ENCODE peak calls at places on chromosomes 6 and 20, in seven cellular contexts. One of them, this sample, is unnamed. For H3K4me1, the result is how much of the 10 kb centered on the place peaks cover.

GRCh38 chr20:59618131-59618530 is 13.8 kb downstream of the PHACTR3 start:
- DNase-seq in kidney: no peak
- DNase-seq in left ventricle myocardium inferior: no peak
- DNase-seq in body of pancreas: no peak
- DNase-seq in neuronal stem cell: no peak
- DNase-seq in naive thymus-derived CD4-positive, alpha-beta T cell: no peak
- DNase-seq in sigmoid colon: no peak
- DNase-seq in this sample: no peak

GRCh38 chr6:36677753-36678487 is 594 bp upstream of the CDKN1A start:
- DNase-seq in sigmoid colon: no peak
- DNase-seq in body of pancreas: no peak
- DNase-seq in kidney: no peak
- DNase-seq in neuronal stem cell: no peak
- DNase-seq in left ventricle myocardium inferior: no peak
- DNase-seq in naive thymus-derived CD4-positive, alpha-beta T cell: no peak
- DNase-seq in this sample: peak

GRCh38 chr6:147341486-147341885 is 137.3 kb downstream of the STXBP5 start:
- DNase-seq in kidney: no peak
- DNase-seq in naive thymus-derived CD4-positive, alpha-beta T cell: no peak
- DNase-seq in left ventricle myocardium inferior: no peak
- DNase-seq in neuronal stem cell: no peak
- DNase-seq in body of pancreas: no peak
- DNase-seq in sigmoid colon: no peak
- DNase-seq in this sample: no peak

GRCh38 chr6:79630883-79631799 is at the start of gene SH3BGRL2:
- DNase-seq in left ventricle myocardium inferior: peak
- DNase-seq in sigmoid colon: peak
- DNase-seq in kidney: peak
- DNase-seq in body of pancreas: peak
- DNase-seq in neuronal stem cell: peak
- DNase-seq in naive thymus-derived CD4-positive, alpha-beta T cell: no peak
- DNase-seq in this sample: peak

GRCh38 chr6:110556317-110557115 is 80.1 kb upstream of the SLC22A16 start:
- DNase-seq in sigmoid colon: no peak
- DNase-seq in neuronal stem cell: no peak
- DNase-seq in left ventricle myocardium inferior: no peak
- DNase-seq in kidney: no peak
- DNase-seq in body of pancreas: no peak
- DNase-seq in naive thymus-derived CD4-positive, alpha-beta T cell: no peak
- DNase-seq in this sample: no peak

GRCh38 chr20:59611286-59611685 is 6.9 kb downstream of the PHACTR3 start:
- DNase-seq in body of pancreas: peak
- DNase-seq in sigmoid colon: no peak
- DNase-seq in naive thymus-derived CD4-positive, alpha-beta T cell: no peak
- DNase-seq in neuronal stem cell: no peak
- DNase-seq in left ventricle myocardium inferior: peak
- DNase-seq in kidney: peak
- DNase-seq in this sample: no peak

GRCh38 chr6:69801225-69801624 is 4.4 kb upstream of the LMBRD1 start:
- DNase-seq in naive thymus-derived CD4-positive, alpha-beta T cell: no peak
- DNase-seq in left ventricle myocardium inferior: no peak
- DNase-seq in body of pancreas: no peak
- DNase-seq in neuronal stem cell: no peak
- DNase-seq in kidney: no peak
- DNase-seq in sigmoid colon: no peak
- DNase-seq in this sample: no peak

GRCh38 chr6:1611572-1612385 is 2.1 kb downstream of the FOXC1 start:
- DNase-seq in kidney: peak
- DNase-seq in neuronal stem cell: no peak
- DNase-seq in left ventricle myocardium inferior: no peak
- DNase-seq in sigmoid colon: no peak
- DNase-seq in body of pancreas: no peak
- DNase-seq in naive thymus-derived CD4-positive, alpha-beta T cell: no peak
- DNase-seq in this sample: peak

GRCh38 chr6:95209007-95209406 is 368.3 kb upstream of the MANEA start:
- DNase-seq in sigmoid colon: no peak
- DNase-seq in body of pancreas: no peak
- DNase-seq in naive thymus-derived CD4-positive, alpha-beta T cell: no peak
- DNase-seq in kidney: no peak
- DNase-seq in left ventricle myocardium inferior: no peak
- DNase-seq in neuronal stem cell: no peak
- DNase-seq in this sample: no peak

GRCh38 chr6:48825501-48826317 is 637.3 kb downstream of the MMUT start:
- DNase-seq in left ventricle myocardium inferior: no peak
- DNase-seq in sigmoid colon: no peak
- DNase-seq in neuronal stem cell: no peak
- DNase-seq in kidney: no peak
- DNase-seq in body of pancreas: no peak
- DNase-seq in naive thymus-derived CD4-positive, alpha-beta T cell: no peak
- DNase-seq in this sample: peak

GRCh38 chr20:33685328-33686007 is 717 bp downstream of the E2F1 start:
- DNase-seq in left ventricle myocardium inferior: no peak
- DNase-seq in naive thymus-derived CD4-positive, alpha-beta T cell: peak
- DNase-seq in sigmoid colon: no peak
- DNase-seq in body of pancreas: no peak
- DNase-seq in neuronal stem cell: no peak
- DNase-seq in kidney: no peak
- DNase-seq in this sample: peak

GRCh38 chr20:1830240-1830639 is 65.0 kb upstream of the SIRPA start:
- DNase-seq in left ventricle myocardium inferior: peak
- DNase-seq in naive thymus-derived CD4-positive, alpha-beta T cell: no peak
- DNase-seq in kidney: no peak
- DNase-seq in neuronal stem cell: no peak
- DNase-seq in sigmoid colon: no peak
- DNase-seq in body of pancreas: peak
- DNase-seq in this sample: peak

GRCh38 chr6:8085053-8085511 is 17.3 kb downstream of the EEF1E1 start:
- DNase-seq in left ventricle myocardium inferior: no peak
- DNase-seq in neuronal stem cell: no peak
- DNase-seq in body of pancreas: peak
- DNase-seq in kidney: peak
- DNase-seq in naive thymus-derived CD4-positive, alpha-beta T cell: no peak
- DNase-seq in sigmoid colon: no peak
- DNase-seq in this sample: peak

GRCh38 chr6:105798057-105798456 is 288.1 kb upstream of the PRDM1 start:
- DNase-seq in body of pancreas: no peak
- DNase-seq in kidney: no peak
- DNase-seq in neuronal stem cell: no peak
- DNase-seq in naive thymus-derived CD4-positive, alpha-beta T cell: no peak
- DNase-seq in sigmoid colon: peak
- DNase-seq in left ventricle myocardium inferior: no peak
- DNase-seq in this sample: peak
- H3K4me1 ChIP-seq in body of pancreas: under half
- H3K4me1 ChIP-seq in kidney: under half
- H3K4me1 ChIP-seq in neuronal stem cell: under half
- H3K4me1 ChIP-seq in naive thymus-derived CD4-positive, alpha-beta T cell: under half
- H3K4me1 ChIP-seq in sigmoid colon: under half
- H3K4me1 ChIP-seq in left ventricle myocardium inferior: under half
- H3K4me1 ChIP-seq in this sample: half or more

GRCh38 chr6:156395276-156395675 is 381.9 kb upstream of the ARID1B start:
- DNase-seq in left ventricle myocardium inferior: no peak
- DNase-seq in naive thymus-derived CD4-positive, alpha-beta T cell: peak
- DNase-seq in neuronal stem cell: no peak
- DNase-seq in sigmoid colon: no peak
- DNase-seq in body of pancreas: no peak
- DNase-seq in kidney: no peak
- DNase-seq in this sample: no peak
- H3K4me3 ChIP-seq in left ventricle myocardium inferior: no peak
- H3K4me3 ChIP-seq in naive thymus-derived CD4-positive, alpha-beta T cell: peak
- H3K4me3 ChIP-seq in neuronal stem cell: no peak
- H3K4me3 ChIP-seq in sigmoid colon: no peak
- H3K4me3 ChIP-seq in body of pancreas: no peak
- H3K4me3 ChIP-seq in kidney: no peak
- H3K4me3 ChIP-seq in this sample: no peak

DNA sequence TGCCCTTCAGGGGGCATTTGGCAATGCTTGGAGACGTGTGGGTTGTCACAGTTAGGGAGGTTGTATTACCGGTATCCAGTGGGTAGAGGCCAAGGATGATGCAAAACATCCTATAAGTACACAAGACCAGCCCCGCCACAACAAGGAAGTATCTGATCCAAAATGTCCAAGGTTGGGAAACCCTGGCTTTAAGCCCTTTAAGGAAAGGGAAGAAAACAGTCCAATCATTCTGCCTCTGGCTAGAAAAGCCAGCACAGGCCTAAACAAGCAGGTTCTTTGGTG is 3.6 kb upstream of the ZMYND8 start:
- DNase-seq in neuronal stem cell: no peak
- DNase-seq in body of pancreas: peak
- DNase-seq in sigmoid colon: peak
- DNase-seq in left ventricle myocardium inferior: no peak
- DNase-seq in naive thymus-derived CD4-positive, alpha-beta T cell: no peak
- DNase-seq in kidney: peak
- DNase-seq in this sample: peak
- H3K4me1 ChIP-seq in neuronal stem cell: under half
- H3K4me1 ChIP-seq in body of pancreas: half or more
- H3K4me1 ChIP-seq in sigmoid colon: under half
- H3K4me1 ChIP-seq in left ventricle myocardium inferior: half or more
- H3K4me1 ChIP-seq in naive thymus-derived CD4-positive, alpha-beta T cell: under half
- H3K4me1 ChIP-seq in kidney: half or more
- H3K4me1 ChIP-seq in this sample: half or more

GRCh38 chr6:31065556-31065955 is 46.8 kb downstream of the C6orf15 start:
- DNase-seq in left ventricle myocardium inferior: no peak
- DNase-seq in kidney: no peak
- DNase-seq in body of pancreas: no peak
- DNase-seq in naive thymus-derived CD4-positive, alpha-beta T cell: no peak
- DNase-seq in neuronal stem cell: no peak
- DNase-seq in sigmoid colon: no peak
- DNase-seq in this sample: peak

GRCh38 chr6:31063906-31064435 is 48.4 kb downstream of the C6orf15 start:
- DNase-seq in kidney: no peak
- DNase-seq in neuronal stem cell: no peak
- DNase-seq in naive thymus-derived CD4-positive, alpha-beta T cell: no peak
- DNase-seq in body of pancreas: no peak
- DNase-seq in left ventricle myocardium inferior: no peak
- DNase-seq in sigmoid colon: no peak
- DNase-seq in this sample: no peak

GRCh38 chr6:31070711-31071197 is 41.6 kb downstream of the C6orf15 start:
- DNase-seq in neuronal stem cell: peak
- DNase-seq in left ventricle myocardium inferior: no peak
- DNase-seq in kidney: no peak
- DNase-seq in body of pancreas: peak
- DNase-seq in sigmoid colon: no peak
- DNase-seq in naive thymus-derived CD4-positive, alpha-beta T cell: no peak
- DNase-seq in this sample: peak

GRCh38 chr6:31068738-31069340 is 43.5 kb downstream of the C6orf15 start:
- DNase-seq in left ventricle myocardium inferior: peak
- DNase-seq in body of pancreas: peak
- DNase-seq in naive thymus-derived CD4-positive, alpha-beta T cell: peak
- DNase-seq in neuronal stem cell: peak
- DNase-seq in kidney: peak
- DNase-seq in sigmoid colon: peak
- DNase-seq in this sample: peak

GRCh38 chr6:31067881-31068737 is 44.3 kb downstream of the C6orf15 start:
- DNase-seq in left ventricle myocardium inferior: no peak
- DNase-seq in naive thymus-derived CD4-positive, alpha-beta T cell: no peak
- DNase-seq in sigmoid colon: no peak
- DNase-seq in neuronal stem cell: no peak
- DNase-seq in kidney: no peak
- DNase-seq in body of pancreas: no peak
- DNase-seq in this sample: no peak
- H3K4me3 ChIP-seq in left ventricle myocardium inferior: no peak
- H3K4me3 ChIP-seq in naive thymus-derived CD4-positive, alpha-beta T cell: no peak
- H3K4me3 ChIP-seq in sigmoid colon: no peak
- H3K4me3 ChIP-seq in neuronal stem cell: no peak
- H3K4me3 ChIP-seq in kidney: no peak
- H3K4me3 ChIP-seq in body of pancreas: no peak
- H3K4me3 ChIP-seq in this sample: no peak

GRCh38 chr6:34359438-34360158 is 32.9 kb downstream of the NUDT3 start:
- DNase-seq in sigmoid colon: no peak
- DNase-seq in left ventricle myocardium inferior: no peak
- DNase-seq in kidney: no peak
- DNase-seq in neuronal stem cell: no peak
- DNase-seq in naive thymus-derived CD4-positive, alpha-beta T cell: no peak
- DNase-seq in body of pancreas: no peak
- DNase-seq in this sample: peak
- H3K4me1 ChIP-seq in sigmoid colon: under half
- H3K4me1 ChIP-seq in left ventricle myocardium inferior: half or more
- H3K4me1 ChIP-seq in kidney: under half
- H3K4me1 ChIP-seq in neuronal stem cell: under half
- H3K4me1 ChIP-seq in naive thymus-derived CD4-positive, alpha-beta T cell: under half
- H3K4me1 ChIP-seq in body of pancreas: under half
- H3K4me1 ChIP-seq in this sample: under half

GRCh38 chr20:2922957-2923356 is 49.7 kb downstream of the PTPRA start:
- DNase-seq in naive thymus-derived CD4-positive, alpha-beta T cell: no peak
- DNase-seq in neuronal stem cell: no peak
- DNase-seq in body of pancreas: peak
- DNase-seq in kidney: no peak
- DNase-seq in left ventricle myocardium inferior: no peak
- DNase-seq in sigmoid colon: no peak
- DNase-seq in this sample: no peak
- H3K4me3 ChIP-seq in naive thymus-derived CD4-positive, alpha-beta T cell: no peak
- H3K4me3 ChIP-seq in neuronal stem cell: no peak
- H3K4me3 ChIP-seq in body of pancreas: no peak
- H3K4me3 ChIP-seq in kidney: no peak
- H3K4me3 ChIP-seq in left ventricle myocardium inferior: no peak
- H3K4me3 ChIP-seq in sigmoid colon: no peak
- H3K4me3 ChIP-seq in this sample: no peak

GRCh38 chr20:57672953-57673575 is 36.8 kb downstream of the PMEPA1 start:
- DNase-seq in body of pancreas: no peak
- DNase-seq in sigmoid colon: no peak
- DNase-seq in naive thymus-derived CD4-positive, alpha-beta T cell: no peak
- DNase-seq in neuronal stem cell: no peak
- DNase-seq in kidney: no peak
- DNase-seq in left ventricle myocardium inferior: no peak
- DNase-seq in this sample: no peak
- H3K4me1 ChIP-seq in body of pancreas: under half
- H3K4me1 ChIP-seq in sigmoid colon: under half
- H3K4me1 ChIP-seq in naive thymus-derived CD4-positive, alpha-beta T cell: under half
- H3K4me1 ChIP-seq in neuronal stem cell: under half
- H3K4me1 ChIP-seq in kidney: under half
- H3K4me1 ChIP-seq in left ventricle myocardium inferior: half or more
- H3K4me1 ChIP-seq in this sample: under half

DNA sequence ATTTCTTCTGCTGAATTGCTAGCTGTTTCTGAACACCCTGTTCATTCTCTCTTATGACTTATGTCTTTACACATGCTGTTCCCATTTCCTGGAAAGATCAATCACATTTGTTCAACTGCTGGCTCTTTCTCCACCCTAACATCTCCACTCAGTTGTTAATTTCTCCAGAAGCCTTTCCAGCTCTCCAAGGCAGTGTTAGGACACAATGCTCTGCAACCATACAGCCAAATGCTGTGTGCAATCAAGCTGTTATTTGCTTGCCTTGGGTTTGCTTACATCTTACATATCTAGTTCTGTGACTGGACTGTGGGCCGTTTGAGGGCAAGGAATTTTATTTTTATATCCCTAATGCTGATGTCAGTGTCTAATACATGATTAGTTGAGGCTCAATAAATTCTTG is 24.2 kb upstream of the CITED2 start:
- DNase-seq in body of pancreas: no peak
- DNase-seq in neuronal stem cell: no peak
- DNase-seq in kidney: no peak
- DNase-seq in naive thymus-derived CD4-positive, alpha-beta T cell: no peak
- DNase-seq in sigmoid colon: no peak
- DNase-seq in left ventricle myocardium inferior: no peak
- DNase-seq in this sample: peak
- H3K4me3 ChIP-seq in body of pancreas: no peak
- H3K4me3 ChIP-seq in neuronal stem cell: no peak
- H3K4me3 ChIP-seq in kidney: no peak
- H3K4me3 ChIP-seq in naive thymus-derived CD4-positive, alpha-beta T cell: no peak
- H3K4me3 ChIP-seq in sigmoid colon: no peak
- H3K4me3 ChIP-seq in left ventricle myocardium inferior: no peak
- H3K4me3 ChIP-seq in this sample: no peak

GRCh38 chr20:58214310-58214709 is 14.1 kb downstream of the ANKRD60 start:
- DNase-seq in sigmoid colon: no peak
- DNase-seq in left ventricle myocardium inferior: no peak
- DNase-seq in body of pancreas: no peak
- DNase-seq in kidney: no peak
- DNase-seq in neuronal stem cell: no peak
- DNase-seq in naive thymus-derived CD4-positive, alpha-beta T cell: no peak
- DNase-seq in this sample: no peak
- H3K4me1 ChIP-seq in sigmoid colon: under half
- H3K4me1 ChIP-seq in left ventricle myocardium inferior: under half
- H3K4me1 ChIP-seq in body of pancreas: under half
- H3K4me1 ChIP-seq in kidney: under half
- H3K4me1 ChIP-seq in neuronal stem cell: under half
- H3K4me1 ChIP-seq in naive thymus-derived CD4-positive, alpha-beta T cell: under half
- H3K4me1 ChIP-seq in this sample: under half